ENCODE peak calls at places on chromosomes 7 and 10, in eight cellular contexts. E is ascending aorta, V is AG04449, L is IMR-90, I is BJ, P is AG09309, X is pancreas, Y is HFF-Myc. T is an unnamed sample.

GRCh38 chr10:34526758-34527730 is 288.1 kb downstream of the PARD3 start:
- DNase-seq in E (peak), V (peak), L (peak), I (peak), P (peak), X (no peak), Y (peak), T (no peak)

GRCh38 chr7:129176853-129177369 is 11.5 kb upstream of the SMO start:
- DNase-seq in E (no peak), V (no peak), L (no peak), I (no peak), P (no peak), X (no peak), Y (no peak), T (no peak)

GRCh38 chr7:75038508-75038907 is 35.1 kb downstream of the RCC1L start:
- DNase-seq in E (no peak), V (no peak), L (no peak), I (no peak), P (no peak), X (no peak), Y (no peak), T (no peak)

GRCh38 chr7:79130715-79131114 is 322.8 kb downstream of the MAGI2 start:
- DNase-seq in E (no peak), V (no peak), L (no peak), I (no peak), P (no peak), X (no peak), Y (no peak), T (no peak)

GRCh38 chr7:41156268-41156667 is 546.6 kb downstream of the INHBA start:
- DNase-seq in E (no peak), V (no peak), L (peak), I (no peak), P (no peak), X (no peak), Y (no peak), T (no peak)

GRCh38 chr10:133127291-133128125 is 32.5 kb upstream of the KNDC1 start:
- DNase-seq in E (no peak), V (no peak), L (no peak), I (no peak), P (no peak), X (no peak), Y (no peak), T (no peak)

GRCh38 chr10:42864575-42864974 is 82.0 kb downstream of the BMS1 start:
- DNase-seq in E (no peak), V (no peak), L (peak), I (no peak), P (no peak), X (no peak), Y (no peak), T (no peak)

GRCh38 chr7:102282465-102283362 is 4.0 kb upstream of the SH2B2 start:
- DNase-seq in E (no peak), V (no peak), L (no peak), I (no peak), P (no peak), X (no peak), Y (no peak), T (no peak)

GRCh38 chr7:100177040-100178001 is at the start of the genes GPC2 and STAG3:
- DNase-seq in E (peak), V (peak), L (peak), I (peak), P (peak), X (peak), Y (peak), T (peak)

GRCh38 chr7:98509836-98510235 is 107.2 kb upstream of the NPTX2 start:
- DNase-seq in E (no peak), V (no peak), L (no peak), I (no peak), P (no peak), X (no peak), Y (no peak), T (no peak)

GRCh38 chr7:95493247-95493646 is 7.5 kb downstream of the ASB4 start:
- DNase-seq in E (no peak), V (peak), L (peak), I (no peak), P (no peak), X (no peak), Y (no peak), T (no peak)

GRCh38 chr10:32891261-32891660 is 66.8 kb downstream of the ITGB1 start:
- DNase-seq in E (no peak), V (no peak), L (no peak), I (no peak), P (no peak), X (no peak), Y (no peak), T (no peak)

GRCh38 chr7:50864694-50865093 is 82.0 kb upstream of the GRB10 start:
- DNase-seq in E (no peak), V (no peak), L (no peak), I (no peak), P (no peak), X (no peak), Y (no peak), T (no peak)

GRCh38 chr10:102814873-102815661 is 22.1 kb downstream of the CYP17A1 start:
- DNase-seq in E (peak), V (no peak), L (peak), I (no peak), P (no peak), X (peak), Y (no peak), T (no peak)

GRCh38 chr10:89250814-89251416 is 660 bp downstream of the LIPA start:
- DNase-seq in E (no peak), V (no peak), L (no peak), I (no peak), P (no peak), X (no peak), Y (no peak), T (no peak)

GRCh38 chr7:157541796-157542668 is 205.2 kb downstream of the DNAJB6 start:
- DNase-seq in E (no peak), V (no peak), L (no peak), I (no peak), P (no peak), X (no peak), Y (no peak), T (no peak)

GRCh38 chr10:20185116-20185515 is 368.9 kb downstream of the PLXDC2 start:
- DNase-seq in E (no peak), V (no peak), L (no peak), I (no peak), P (no peak), X (no peak), Y (no peak), T (no peak)

GRCh38 chr7:49852619-49853462 is 79.4 kb downstream of the VWC2 start:
- DNase-seq in E (no peak), V (no peak), L (peak), I (no peak), P (peak), X (no peak), Y (peak), T (peak)

GRCh38 chr7:155743197-155743596 is 69.1 kb downstream of the SHH start:
- DNase-seq in E (no peak), V (no peak), L (no peak), I (no peak), P (no peak), X (no peak), Y (no peak), T (no peak)

GRCh38 chr7:12970626-12971025 is 283.2 kb downstream of the ARL4A start:
- DNase-seq in E (no peak), V (no peak), L (peak), I (no peak), P (no peak), X (no peak), Y (no peak), T (no peak)

GRCh38 chr10:43905502-43906236 is 257.0 kb upstream of the ZNF32 start:
- DNase-seq in E (no peak), V (no peak), L (peak), I (peak), P (no peak), X (no peak), Y (no peak), T (no peak)

GRCh38 chr10:43648083-43648391 is 644 bp downstream of the ZNF32 start:
- DNase-seq in E (no peak), V (no peak), L (no peak), I (no peak), P (no peak), X (no peak), Y (no peak), T (peak)

GRCh38 chr10:63767512-63767911 is 246.3 kb downstream of the REEP3 start:
- DNase-seq in E (no peak), V (no peak), L (peak), I (no peak), P (no peak), X (no peak), Y (no peak), T (no peak)

GRCh38 chr7:13908667-13909382 is 80.6 kb downstream of the ETV1 start:
- DNase-seq in E (no peak), V (no peak), L (no peak), I (no peak), P (no peak), X (no peak), Y (no peak), T (peak)

GRCh38 chr10:97333351-97333600 is 1.3 kb downstream of the FRAT2 start:
- DNase-seq in E (no peak), V (no peak), L (peak), I (no peak), P (no peak), X (no peak), Y (no peak), T (no peak)

GRCh38 chr10:132927824-132928223 is 14.5 kb downstream of the CFAP46 start:
- DNase-seq in E (no peak), V (no peak), L (no peak), I (no peak), P (no peak), X (no peak), Y (no peak), T (no peak)

GRCh38 chr10:11255796-11256444 is 238.2 kb downstream of the CELF2 start:
- DNase-seq in E (no peak), V (no peak), L (no peak), I (no peak), P (no peak), X (no peak), Y (no peak), T (no peak)

GRCh38 chr10:24894309-24894708 is 58.1 kb downstream of the PRTFDC1 start:
- DNase-seq in E (no peak), V (no peak), L (peak), I (peak), P (peak), X (no peak), Y (no peak), T (no peak)

GRCh38 chr10:42367532-42368230 is 270.7 kb downstream of the ZNF33B start:
- DNase-seq in E (peak), V (peak), L (peak), I (peak), P (peak), X (peak), Y (peak), T (no peak)

GRCh38 chr10:75825220-75825619 is 393.8 kb downstream of the LRMDA start:
- DNase-seq in E (no peak), V (no peak), L (no peak), I (no peak), P (no peak), X (no peak), Y (no peak), T (no peak)

GRCh38 chr10:131658476-131659110 is 242.2 kb upstream of the PPP2R2D start:
- DNase-seq in E (peak), V (no peak), L (no peak), I (no peak), P (no peak), X (no peak), Y (no peak), T (no peak)

GRCh38 chr7:27950123-27950522 is 210.2 kb downstream of the TAX1BP1 start:
- DNase-seq in E (no peak), V (no peak), L (no peak), I (no peak), P (no peak), X (no peak), Y (no peak), T (no peak)

GRCh38 chr7:157944734-157945291 is 608.0 kb downstream of the DNAJB6 start:
- DNase-seq in E (no peak), V (no peak), L (no peak), I (no peak), P (no peak), X (no peak), Y (no peak), T (no peak)

DNA sequence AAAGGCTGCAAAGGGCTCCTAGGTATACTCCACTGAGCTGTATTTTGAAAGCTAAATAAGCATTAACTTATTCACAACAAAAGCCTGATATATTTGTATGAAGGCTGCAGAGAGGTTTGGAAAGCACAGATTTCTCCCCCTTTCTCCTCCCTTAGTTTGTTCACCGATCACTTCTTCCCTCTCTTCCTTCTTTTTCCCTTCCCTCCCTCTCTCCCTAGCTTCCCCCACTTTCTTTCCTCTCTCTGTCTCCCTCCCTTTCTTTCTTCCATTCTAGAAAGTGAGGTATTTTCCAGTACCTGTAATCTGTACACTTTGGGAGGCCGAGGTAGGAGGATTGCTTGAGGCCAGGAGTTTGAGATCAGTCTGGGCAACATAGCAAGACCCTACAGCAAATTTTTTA is 62.1 kb downstream of the HHEX start:
- DNase-seq in E (no peak), V (no peak), L (no peak), I (no peak), P (no peak), X (no peak), Y (no peak), T (no peak)
- H3K4me3 ChIP-seq in E (no peak), V (no peak), L (no peak), I (no peak), P (no peak), X (no peak), Y (no peak), T (no peak)

GRCh38 chr10:62302760-62303159 is 34.1 kb upstream of the RTKN2 start:
- DNase-seq in E (no peak), V (no peak), L (no peak), I (no peak), P (no peak), X (no peak), Y (no peak), T (no peak)
- H3K4me3 ChIP-seq in E (no peak), V (no peak), L (no peak), I (no peak), P (no peak), X (no peak), Y (no peak), T (no peak)

GRCh38 chr10:127196955-127197432 is 603 bp upstream of the INSYN2A start:
- DNase-seq in E (no peak), V (no peak), L (no peak), I (no peak), P (no peak), X (no peak), Y (no peak), T (no peak)
- H3K4me3 ChIP-seq in E (no peak), V (peak), L (peak), I (peak), P (peak), X (no peak), Y (peak), T (no peak)

GRCh38 chr7:150735596-150736358 is 1.4 kb upstream of the GIMAP5 start:
- DNase-seq in E (no peak), V (no peak), L (no peak), I (no peak), P (no peak), X (no peak), Y (no peak), T (peak)
- H3K4me3 ChIP-seq in E (no peak), V (no peak), L (no peak), I (no peak), P (no peak), X (no peak), Y (no peak), T (no peak)

GRCh38 chr7:22860337-22860736 is 37.7 kb upstream of the TOMM7 start:
- DNase-seq in E (no peak), V (no peak), L (no peak), I (no peak), P (no peak), X (no peak), Y (no peak), T (no peak)

GRCh38 chr7:22859676-22860290 is 37.1 kb upstream of the TOMM7 start:
- DNase-seq in E (no peak), V (no peak), L (no peak), I (no peak), P (no peak), X (no peak), Y (no peak), T (no peak)

GRCh38 chr7:22858640-22859561 is 36.3 kb upstream of the TOMM7 start:
- DNase-seq in E (peak), V (peak), L (peak), I (peak), P (peak), X (no peak), Y (peak), T (no peak)

GRCh38 chr7:22856437-22856836 is 33.8 kb upstream of the TOMM7 start:
- DNase-seq in E (no peak), V (no peak), L (no peak), I (no peak), P (no peak), X (no peak), Y (no peak), T (no peak)

GRCh38 chr7:22858274-22858639 is 35.6 kb upstream of the TOMM7 start:
- DNase-seq in E (no peak), V (no peak), L (no peak), I (no peak), P (no peak), X (no peak), Y (no peak), T (no peak)
- H3K4me3 ChIP-seq in E (no peak), V (no peak), L (no peak), I (no peak), P (no peak), X (no peak), Y (no peak), T (no peak)

DNA sequence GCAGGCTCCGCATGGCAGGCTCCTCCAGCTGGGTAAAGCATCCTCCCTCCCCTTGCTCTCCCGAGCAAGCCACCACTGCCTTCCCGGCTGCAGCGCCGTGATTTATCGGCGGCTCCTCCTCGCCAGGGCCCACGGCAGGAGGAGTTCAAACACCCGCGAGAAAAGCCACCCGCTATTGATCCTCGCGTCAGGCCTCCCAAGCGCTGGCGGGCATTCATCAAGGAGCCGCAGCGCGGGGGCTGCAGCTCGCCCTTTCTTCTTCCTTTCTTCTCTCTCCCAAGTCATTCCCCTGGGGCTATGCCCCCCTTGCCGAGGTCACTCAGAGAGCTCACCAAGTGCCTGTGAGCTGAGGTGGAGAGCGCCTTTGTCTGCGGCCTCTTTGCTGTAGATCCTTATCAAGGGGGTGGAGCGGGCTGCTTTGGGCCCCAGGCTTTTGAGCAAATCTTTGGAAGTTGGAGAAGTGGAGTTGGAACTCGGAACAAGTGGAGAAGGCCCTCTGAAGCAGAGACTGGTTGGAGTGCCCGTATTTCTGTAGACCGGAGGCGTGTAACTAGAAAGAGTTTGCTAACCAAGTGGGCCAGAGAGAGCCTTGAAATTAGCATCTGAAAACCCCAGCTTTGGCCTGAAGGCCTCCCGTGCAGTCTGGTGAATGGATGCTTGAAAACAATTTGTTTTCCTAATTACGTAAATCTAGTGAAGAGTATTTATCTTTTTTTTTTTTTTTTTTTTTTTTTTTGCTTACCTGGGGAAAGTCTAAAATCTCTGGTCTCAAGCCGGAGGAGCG is 107.1 kb upstream of the PPIF start:
- DNase-seq in E (no peak), V (no peak), L (no peak), I (no peak), P (no peak), X (no peak), Y (no peak), T (no peak)
- H3K4me3 ChIP-seq in E (no peak), V (peak), L (no peak), I (no peak), P (no peak), X (no peak), Y (no peak), T (no peak)